ENCODE peak calls at places on chromosomes 3 and 15, in ten cellular contexts. One of them, this sample, is unnamed.

GRCh38 chr15:71588746-71589145 is 221.6 kb upstream of the NR2E3 start:
- DNase-seq in fibroblast of pulmonary artery: peak
- DNase-seq in endothelial cell of umbilical vein: no peak
- DNase-seq in astrocyte of the spinal cord: peak
- DNase-seq in Right ventricle myocardium superior: no peak
- DNase-seq in germinal center: no peak
- DNase-seq in 8988T: no peak
- DNase-seq in G401: no peak
- DNase-seq in stimulated activated CD4-positive, alpha-beta T cell treated with anti-CD3 and anti-CD28 coated beads, Interleukin-4, amount 100 ng/mL, for 4 hours: no peak
- DNase-seq in activated naive CD8-positive, alpha-beta T cell treated with anti-CD3 and anti-CD28 coated beads, Interleukin-2, amount 50 U/mL, for 24 hours: no peak
- DNase-seq in this sample: no peak

GRCh38 chr3:57158813-57159678 is 6.1 kb downstream of the IL17RD start:
- DNase-seq in fibroblast of pulmonary artery: no peak
- DNase-seq in endothelial cell of umbilical vein: peak
- DNase-seq in astrocyte of the spinal cord: peak
- DNase-seq in Right ventricle myocardium superior: no peak
- DNase-seq in germinal center: no peak
- DNase-seq in 8988T: no peak
- DNase-seq in G401: no peak
- DNase-seq in stimulated activated CD4-positive, alpha-beta T cell treated with anti-CD3 and anti-CD28 coated beads, Interleukin-4, amount 100 ng/mL, for 4 hours: no peak
- DNase-seq in activated naive CD8-positive, alpha-beta T cell treated with anti-CD3 and anti-CD28 coated beads, Interleukin-2, amount 50 U/mL, for 24 hours: no peak
- DNase-seq in this sample: no peak

GRCh38 chr15:53527996-53528395 is 231.5 kb downstream of the WDR72 start:
- DNase-seq in fibroblast of pulmonary artery: no peak
- DNase-seq in endothelial cell of umbilical vein: no peak
- DNase-seq in astrocyte of the spinal cord: no peak
- DNase-seq in Right ventricle myocardium superior: no peak
- DNase-seq in germinal center: no peak
- DNase-seq in 8988T: no peak
- DNase-seq in G401: no peak
- DNase-seq in stimulated activated CD4-positive, alpha-beta T cell treated with anti-CD3 and anti-CD28 coated beads, Interleukin-4, amount 100 ng/mL, for 4 hours: no peak
- DNase-seq in activated naive CD8-positive, alpha-beta T cell treated with anti-CD3 and anti-CD28 coated beads, Interleukin-2, amount 50 U/mL, for 24 hours: no peak
- DNase-seq in this sample: no peak

GRCh38 chr3:52528596-52529375 is 4.9 kb downstream of the NT5DC2 start:
- DNase-seq in fibroblast of pulmonary artery: no peak
- DNase-seq in endothelial cell of umbilical vein: no peak
- DNase-seq in astrocyte of the spinal cord: no peak
- DNase-seq in Right ventricle myocardium superior: no peak
- DNase-seq in germinal center: no peak
- DNase-seq in 8988T: peak
- DNase-seq in G401: no peak
- DNase-seq in stimulated activated CD4-positive, alpha-beta T cell treated with anti-CD3 and anti-CD28 coated beads, Interleukin-4, amount 100 ng/mL, for 4 hours: no peak
- DNase-seq in activated naive CD8-positive, alpha-beta T cell treated with anti-CD3 and anti-CD28 coated beads, Interleukin-2, amount 50 U/mL, for 24 hours: no peak
- DNase-seq in this sample: peak

GRCh38 chr15:68365140-68365745 is 66.7 kb downstream of the ITGA11 start:
- DNase-seq in fibroblast of pulmonary artery: peak
- DNase-seq in endothelial cell of umbilical vein: peak
- DNase-seq in astrocyte of the spinal cord: no peak
- DNase-seq in Right ventricle myocardium superior: peak
- DNase-seq in germinal center: no peak
- DNase-seq in 8988T: no peak
- DNase-seq in G401: no peak
- DNase-seq in stimulated activated CD4-positive, alpha-beta T cell treated with anti-CD3 and anti-CD28 coated beads, Interleukin-4, amount 100 ng/mL, for 4 hours: no peak
- DNase-seq in activated naive CD8-positive, alpha-beta T cell treated with anti-CD3 and anti-CD28 coated beads, Interleukin-2, amount 50 U/mL, for 24 hours: no peak
- DNase-seq in this sample: no peak

GRCh38 chr3:69142090-69142489 is 19.7 kb upstream of the LMOD3 start:
- DNase-seq in fibroblast of pulmonary artery: peak
- DNase-seq in endothelial cell of umbilical vein: no peak
- DNase-seq in astrocyte of the spinal cord: peak
- DNase-seq in Right ventricle myocardium superior: no peak
- DNase-seq in germinal center: no peak
- DNase-seq in 8988T: no peak
- DNase-seq in G401: no peak
- DNase-seq in stimulated activated CD4-positive, alpha-beta T cell treated with anti-CD3 and anti-CD28 coated beads, Interleukin-4, amount 100 ng/mL, for 4 hours: no peak
- DNase-seq in activated naive CD8-positive, alpha-beta T cell treated with anti-CD3 and anti-CD28 coated beads, Interleukin-2, amount 50 U/mL, for 24 hours: no peak
- DNase-seq in this sample: no peak

GRCh38 chr3:164208026-164208425 is 870.3 kb downstream of the SI start:
- DNase-seq in fibroblast of pulmonary artery: no peak
- DNase-seq in endothelial cell of umbilical vein: no peak
- DNase-seq in astrocyte of the spinal cord: no peak
- DNase-seq in Right ventricle myocardium superior: no peak
- DNase-seq in germinal center: no peak
- DNase-seq in 8988T: no peak
- DNase-seq in G401: no peak
- DNase-seq in stimulated activated CD4-positive, alpha-beta T cell treated with anti-CD3 and anti-CD28 coated beads, Interleukin-4, amount 100 ng/mL, for 4 hours: no peak
- DNase-seq in activated naive CD8-positive, alpha-beta T cell treated with anti-CD3 and anti-CD28 coated beads, Interleukin-2, amount 50 U/mL, for 24 hours: no peak
- DNase-seq in this sample: no peak

GRCh38 chr3:2937578-2937977 is 172.6 kb downstream of the IL5RA start:
- DNase-seq in fibroblast of pulmonary artery: no peak
- DNase-seq in endothelial cell of umbilical vein: no peak
- DNase-seq in astrocyte of the spinal cord: no peak
- DNase-seq in Right ventricle myocardium superior: no peak
- DNase-seq in germinal center: no peak
- DNase-seq in 8988T: no peak
- DNase-seq in G401: peak
- DNase-seq in stimulated activated CD4-positive, alpha-beta T cell treated with anti-CD3 and anti-CD28 coated beads, Interleukin-4, amount 100 ng/mL, for 4 hours: no peak
- DNase-seq in activated naive CD8-positive, alpha-beta T cell treated with anti-CD3 and anti-CD28 coated beads, Interleukin-2, amount 50 U/mL, for 24 hours: no peak
- DNase-seq in this sample: no peak

GRCh38 chr3:46681387-46681786 is 12.1 kb downstream of the ALS2CL start:
- DNase-seq in fibroblast of pulmonary artery: no peak
- DNase-seq in endothelial cell of umbilical vein: no peak
- DNase-seq in astrocyte of the spinal cord: no peak
- DNase-seq in Right ventricle myocardium superior: no peak
- DNase-seq in germinal center: no peak
- DNase-seq in 8988T: no peak
- DNase-seq in G401: no peak
- DNase-seq in stimulated activated CD4-positive, alpha-beta T cell treated with anti-CD3 and anti-CD28 coated beads, Interleukin-4, amount 100 ng/mL, for 4 hours: no peak
- DNase-seq in activated naive CD8-positive, alpha-beta T cell treated with anti-CD3 and anti-CD28 coated beads, Interleukin-2, amount 50 U/mL, for 24 hours: no peak
- DNase-seq in this sample: no peak

GRCh38 chr3:150303776-150304175 is 104.3 kb upstream of the TSC22D2 start:
- DNase-seq in fibroblast of pulmonary artery: no peak
- DNase-seq in endothelial cell of umbilical vein: no peak
- DNase-seq in astrocyte of the spinal cord: no peak
- DNase-seq in Right ventricle myocardium superior: no peak
- DNase-seq in germinal center: no peak
- DNase-seq in 8988T: no peak
- DNase-seq in G401: no peak
- DNase-seq in stimulated activated CD4-positive, alpha-beta T cell treated with anti-CD3 and anti-CD28 coated beads, Interleukin-4, amount 100 ng/mL, for 4 hours: no peak
- DNase-seq in activated naive CD8-positive, alpha-beta T cell treated with anti-CD3 and anti-CD28 coated beads, Interleukin-2, amount 50 U/mL, for 24 hours: no peak
- DNase-seq in this sample: no peak

GRCh38 chr3:127063916-127064315 is 81.0 kb downstream of the PLXNA1 start:
- DNase-seq in fibroblast of pulmonary artery: no peak
- DNase-seq in endothelial cell of umbilical vein: no peak
- DNase-seq in astrocyte of the spinal cord: no peak
- DNase-seq in Right ventricle myocardium superior: no peak
- DNase-seq in germinal center: no peak
- DNase-seq in 8988T: no peak
- DNase-seq in G401: no peak
- DNase-seq in stimulated activated CD4-positive, alpha-beta T cell treated with anti-CD3 and anti-CD28 coated beads, Interleukin-4, amount 100 ng/mL, for 4 hours: no peak
- DNase-seq in activated naive CD8-positive, alpha-beta T cell treated with anti-CD3 and anti-CD28 coated beads, Interleukin-2, amount 50 U/mL, for 24 hours: no peak
- DNase-seq in this sample: no peak

GRCh38 chr3:186162221-186162620 is 53.3 kb upstream of the ETV5 start:
- DNase-seq in fibroblast of pulmonary artery: no peak
- DNase-seq in endothelial cell of umbilical vein: no peak
- DNase-seq in astrocyte of the spinal cord: no peak
- DNase-seq in Right ventricle myocardium superior: peak
- DNase-seq in germinal center: no peak
- DNase-seq in 8988T: no peak
- DNase-seq in G401: no peak
- DNase-seq in stimulated activated CD4-positive, alpha-beta T cell treated with anti-CD3 and anti-CD28 coated beads, Interleukin-4, amount 100 ng/mL, for 4 hours: no peak
- DNase-seq in activated naive CD8-positive, alpha-beta T cell treated with anti-CD3 and anti-CD28 coated beads, Interleukin-2, amount 50 U/mL, for 24 hours: no peak
- DNase-seq in this sample: no peak

GRCh38 chr3:15502616-15503015 is 18.9 kb downstream of the COLQ start:
- DNase-seq in fibroblast of pulmonary artery: no peak
- DNase-seq in endothelial cell of umbilical vein: no peak
- DNase-seq in astrocyte of the spinal cord: no peak
- DNase-seq in Right ventricle myocardium superior: no peak
- DNase-seq in germinal center: no peak
- DNase-seq in 8988T: no peak
- DNase-seq in G401: no peak
- DNase-seq in stimulated activated CD4-positive, alpha-beta T cell treated with anti-CD3 and anti-CD28 coated beads, Interleukin-4, amount 100 ng/mL, for 4 hours: no peak
- DNase-seq in activated naive CD8-positive, alpha-beta T cell treated with anti-CD3 and anti-CD28 coated beads, Interleukin-2, amount 50 U/mL, for 24 hours: no peak
- DNase-seq in this sample: no peak

This sample was measured in HuH-7.5.